ENCODE peak calls at places on chromosome 10, in seven cellular contexts. Y is A172; F is T follicular helper cell; W is HS-5; I is ELR; P is activated CD8-positive, alpha-beta T cell treated with anti-CD3 and anti-CD28 coated beads, Interleukin-2, amount 10 ng/mL, durations not matched to agents 7 days and 5 days; A is LoVo. V is an unnamed sample.

GRCh38 chr10:58818889-58819288 is 306.2 kb downstream of the BICC1 start:
- DNase-seq in Y (peak; percentile 24), F (no peak), W (no peak), I (peak; percentile 79), P (no peak), A (peak; percentile 17), V (peak; percentile 52)

GRCh38 chr10:33276282-33276923 is 58.1 kb downstream of the NRP1 start:
- DNase-seq in Y (no peak), F (no peak), W (no peak), I (no peak), P (no peak), A (no peak), V (no peak)

GRCh38 chr10:29067161-29067560 is 221.7 kb upstream of the LYZL1 start:
- DNase-seq in Y (no peak), F (no peak), W (no peak), I (peak; percentile 35), P (no peak), A (no peak), V (no peak)

GRCh38 chr10:29949411-29950011 is 109.9 kb downstream of the JCAD start:
- DNase-seq in Y (peak; percentile 95), F (no peak), W (peak; percentile 89), I (peak; percentile 96), P (no peak), A (no peak), V (no peak)

GRCh38 chr10:131074682-131075081 is 236.8 kb downstream of the TCERG1L start:
- DNase-seq in Y (no peak), F (no peak), W (no peak), I (no peak), P (no peak), A (no peak), V (no peak)

GRCh38 chr10:125495386-125495785 is 187.6 kb downstream of the TEX36 start:
- DNase-seq in Y (no peak), F (no peak), W (no peak), I (no peak), P (no peak), A (no peak), V (no peak)

GRCh38 chr10:8052344-8052969 is 2.0 kb upstream of the GATA3 start:
- DNase-seq in Y (no peak), F (no peak), W (no peak), I (no peak), P (peak; percentile 44), A (no peak), V (no peak)

GRCh38 chr10:86607674-86608073 is 46.7 kb upstream of the OPN4 start:
- DNase-seq in Y (no peak), F (no peak), W (no peak), I (no peak), P (no peak), A (no peak), V (no peak)

GRCh38 chr10:18658301-18658991 is 785 bp upstream of the ARL5B start:
- DNase-seq in Y (peak; percentile 26), F (no peak), W (no peak), I (peak; percentile 43), P (no peak), A (no peak), V (no peak)